ENCODE peak calls at places on chromosomes 13 and 19, in four cellular contexts. P is A549; E is AG04450; O is CD8-positive, alpha-beta memory T cell. N is an unnamed sample.

GRCh38 chr19:37935341-37935740 is 28.3 kb downstream of the SIPA1L3 start:
- DNase-seq in P (no peak), E (no peak), O (no peak), N (no peak)

GRCh38 chr19:28377077-28377476 is 835.9 kb downstream of the UQCRFS1 start:
- DNase-seq in P (no peak), E (no peak), O (no peak), N (no peak)

GRCh38 chr19:18742838-18743237 is 48.3 kb downstream of the COMP start:
- DNase-seq in P (no peak), E (no peak), O (no peak), N (no peak)

GRCh38 chr13:106533940-106534843 is 1.3 kb downstream of the EFNB2 start:
- DNase-seq in P (no peak), E (peak; percentile 13), O (peak; percentile 3), N (no peak)

GRCh38 chr19:6632002-6632621 is 37.8 kb downstream of the TNFSF14 start:
- DNase-seq in P (peak; percentile 79), E (no peak), O (peak; percentile 77), N (no peak)

GRCh38 chr19:14271830-14272229 is 65.9 kb upstream of the ADGRL1 start:
- DNase-seq in P (no peak), E (no peak), O (no peak), N (no peak)

GRCh38 chr19:44689290-44690130 is 9.4 kb upstream of the CEACAM16 start:
- DNase-seq in P (peak; percentile 95), E (peak; percentile 34), O (peak; percentile 66), N (no peak)

GRCh38 chr13:58960909-58961308 is 1202.8 kb downstream of the DIAPH3 start:
- DNase-seq in P (peak; percentile 5), E (no peak), O (no peak), N (no peak)

GRCh38 chr13:47426126-47426849 is 529.4 kb upstream of the HTR2A start:
- DNase-seq in P (no peak), E (no peak), O (no peak), N (peak; percentile 64)

GRCh38 chr19:8423821-8424223 is 10.7 kb downstream of the MARCHF2 start:
- DNase-seq in P (peak; percentile 93), E (peak; percentile 85), O (no peak), N (peak; percentile 65)

GRCh38 chr13:41411536-41411935 is 45.8 kb upstream of the RGCC start:
- DNase-seq in P (peak; percentile 29), E (peak; percentile 16), O (no peak), N (peak; percentile 10)

GRCh38 chr13:75417006-75417384 is 65.0 kb downstream of the TBC1D4 start:
- DNase-seq in P (no peak), E (no peak), O (no peak), N (no peak)

GRCh38 chr13:25846227-25846984 is 205.4 kb downstream of the SHISA2 start:
- DNase-seq in P (no peak), E (no peak), O (no peak), N (no peak)

GRCh38 chr13:45086484-45086883 is 33.8 kb upstream of the GTF2F2 start:
- DNase-seq in P (no peak), E (no peak), O (no peak), N (peak; percentile 66)

GRCh38 chr13:31835932-31836331 is 96.6 kb downstream of the RXFP2 start:
- DNase-seq in P (no peak), E (peak; percentile 6), O (no peak), N (no peak)

GRCh38 chr13:90510319-90510718 is 837.2 kb upstream of the MIR17HG start:
- DNase-seq in P (no peak), E (no peak), O (no peak), N (no peak)

GRCh38 chr19:4374451-4375163 is 25.7 kb downstream of the SH3GL1 start:
- DNase-seq in P (peak; percentile 85), E (no peak), O (no peak), N (no peak)

GRCh38 chr19:45250832-45251451 is at the start of gene MARK4:
- DNase-seq in P (peak; percentile 36), E (no peak), O (peak; percentile 51), N (no peak)

GRCh38 chr13:27053902-27054595 is 117.6 kb downstream of the USP12 start:
- DNase-seq in P (peak; percentile 29), E (peak; percentile 43), O (no peak), N (peak; percentile 47)

GRCh38 chr13:59345316-59345715 is 818.4 kb downstream of the DIAPH3 start:
- DNase-seq in P (no peak), E (no peak), O (no peak), N (no peak)

GRCh38 chr13:105774739-105775460 is 760.6 kb downstream of the EFNB2 start:
- DNase-seq in P (peak; percentile 58), E (no peak), O (no peak), N (no peak)

GRCh38 chr19:46081928-46082727 is 41.3 kb upstream of the IGFL4 start:
- DNase-seq in P (peak; percentile 75), E (no peak), O (no peak), N (no peak)

GRCh38 chr19:30842926-30843325 is 470.7 kb downstream of the ZNF536 start:
- DNase-seq in P (no peak), E (no peak), O (no peak), N (no peak)

GRCh38 chr13:30333601-30334000 is 26.2 kb upstream of the KATNAL1 start:
- DNase-seq in P (no peak), E (no peak), O (no peak), N (no peak)

GRCh38 chr13:39419866-39420265 is 183.1 kb downstream of the LHFPL6 start:
- DNase-seq in P (no peak), E (no peak), O (no peak), N (no peak)

GRCh38 chr13:53160211-53160610 is 131.6 kb downstream of the OLFM4 start:
- DNase-seq in P (no peak), E (no peak), O (no peak), N (no peak)

GRCh38 chr19:2722541-2723344 is 1.6 kb upstream of the DIRAS1 start:
- DNase-seq in P (peak; percentile 58), E (no peak), O (no peak), N (no peak)

GRCh38 chr13:42036711-42037110 is 11.7 kb upstream of the DGKH start:
- DNase-seq in P (no peak), E (no peak), O (no peak), N (no peak)

GRCh38 chr13:75312884-75313520 is 169.0 kb downstream of the TBC1D4 start:
- DNase-seq in P (no peak), E (no peak), O (no peak), N (no peak)

GRCh38 chr13:33727356-33728083 is 90.4 kb upstream of the RFC3 start:
- DNase-seq in P (no peak), E (no peak), O (no peak), N (no peak)

GRCh38 chr13:26529441-26529840 is 28.0 kb upstream of the WASF3 start:
- DNase-seq in P (peak; percentile 3), E (peak; percentile 26), O (no peak), N (peak; percentile 1)

GRCh38 chr13:40026174-40026585 is 370.7 kb downstream of the COG6 start:
- DNase-seq in P (no peak), E (no peak), O (no peak), N (no peak)

GRCh38 chr13:24860775-24861174 is 96.8 kb downstream of the RNF17 start:
- DNase-seq in P (no peak), E (no peak), O (no peak), N (no peak)

GRCh38 chr13:27283906-27284523 is 13.4 kb downstream of the RASL11A start:
- DNase-seq in P (peak; percentile 46), E (no peak), O (no peak), N (no peak)

GRCh38 chr13:50128406-50129048 is 113.3 kb downstream of the KCNRG start:
- DNase-seq in P (no peak), E (no peak), O (no peak), N (no peak)

DNA sequence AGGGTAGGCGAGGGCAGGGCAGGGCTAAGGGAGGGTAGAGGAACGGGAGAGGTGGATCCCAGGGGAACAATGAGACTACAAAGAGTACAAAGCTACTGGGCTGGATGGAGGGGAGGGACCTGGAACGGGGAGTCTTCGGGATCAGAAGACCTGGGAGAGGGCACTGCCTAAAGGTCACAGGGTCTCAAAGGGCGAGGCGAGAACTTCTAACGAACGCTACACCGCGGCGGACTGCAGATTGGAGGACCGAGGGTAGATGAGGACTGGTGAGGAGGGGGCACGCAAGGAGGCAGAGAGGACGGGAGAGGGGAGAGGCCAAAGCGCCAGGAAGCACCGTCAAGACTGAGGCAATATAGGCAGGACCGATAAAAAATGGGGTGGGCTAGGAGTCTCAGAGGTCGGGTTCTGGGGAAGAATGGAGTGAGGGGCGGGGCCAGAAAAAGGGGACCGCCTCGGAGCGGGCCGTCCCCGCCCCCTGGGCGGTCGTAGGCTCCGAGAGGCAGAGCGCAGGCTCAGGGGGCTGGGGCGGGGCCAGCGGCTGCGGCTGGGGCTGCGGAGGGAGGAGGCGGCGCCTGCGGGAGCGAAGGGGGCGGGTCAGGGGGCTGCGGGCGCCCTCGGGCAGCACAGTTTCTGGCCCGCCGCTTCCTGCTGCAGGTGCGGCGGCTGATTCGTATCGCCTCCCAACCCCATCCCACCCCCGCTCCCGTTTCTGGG is 1.3 kb upstream of the KCNC3 start:
- DNase-seq in P (peak; percentile 87), E (no peak), O (peak; percentile 72), N (no peak)
- H3K4me3 ChIP-seq in P (peak overlapping the region; percentile 60), E (no peak overlapping the region), O (peak overlapping the region; percentile 58), N (no peak overlapping the region)

GRCh38 chr13:110911880-110912279 is 3.0 kb downstream of the ANKRD10 start:
- DNase-seq in P (no peak), E (no peak), O (no peak), N (no peak)
- H3K4me3 ChIP-seq in P (no peak overlapping the region), E (peak overlapping the region; percentile 99), O (no peak overlapping the region), N (no peak overlapping the region)

DNA sequence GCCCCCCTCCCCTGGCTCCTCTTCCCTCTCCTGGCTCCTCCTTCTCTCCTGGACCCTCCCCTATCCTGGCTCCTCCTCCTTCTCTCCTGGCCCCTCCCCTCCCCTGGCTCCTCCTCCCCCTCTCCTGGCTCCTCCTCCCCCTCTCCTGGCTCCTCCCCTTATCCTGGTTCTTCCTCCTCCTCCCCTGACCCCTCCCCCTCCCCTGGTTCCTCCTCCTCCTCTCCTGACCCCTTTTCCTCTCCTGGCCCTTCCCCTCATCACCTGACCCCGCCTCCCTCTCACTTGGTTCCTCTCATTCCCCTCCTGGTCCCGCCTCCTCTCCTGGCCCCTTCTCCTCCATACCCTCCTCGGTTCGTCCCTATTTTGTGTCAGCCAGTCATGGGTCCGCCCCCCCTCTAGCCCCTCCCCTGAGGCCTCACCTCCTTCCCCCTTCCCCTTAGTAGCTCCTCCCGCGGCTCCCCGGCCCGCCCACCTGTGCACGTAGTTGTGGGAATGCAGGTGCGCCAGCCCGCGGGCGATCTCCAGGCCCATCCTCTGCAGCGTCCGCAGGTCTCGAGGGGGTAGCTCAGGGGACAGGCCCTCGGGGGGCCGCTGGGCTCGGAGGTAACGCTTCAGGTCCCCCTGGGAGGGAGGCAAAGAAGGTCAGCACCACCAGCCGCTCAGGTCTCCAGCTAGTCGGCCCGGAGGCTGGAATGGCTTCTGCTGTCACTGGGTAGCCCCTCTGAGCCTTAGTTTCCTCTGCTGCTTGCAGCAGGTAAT is 9.5 kb downstream of the LMTK3 start:
- DNase-seq in P (peak; percentile 99), E (no peak), O (peak; percentile 72), N (no peak)
- H3K4me3 ChIP-seq in P (peak overlapping the region; percentile 45), E (no peak overlapping the region), O (peak overlapping the region; percentile 34), N (no peak overlapping the region)

GRCh38 chr13:28819748-28820098 is 416 bp upstream of the MTUS2 start:
- DNase-seq in P (peak; percentile 41), E (no peak), O (peak; percentile 6), N (no peak)
- H3K4me3 ChIP-seq in P (peak overlapping the region; percentile 54), E (peak overlapping the region; percentile 20), O (no peak overlapping the region), N (no peak overlapping the region)

GRCh38 chr19:10106100-10106936 is at the start of gene PPAN:
- DNase-seq in P (peak; percentile 97), E (peak; percentile 95), O (peak; percentile 96), N (peak; percentile 83)
- H3K4me3 ChIP-seq in P (peak within 1 kb of the TSS; percentile 97), E (peak within 1 kb of the TSS; percentile 90), O (peak within 1 kb of the TSS; percentile 63), N (peak within 1 kb of the TSS; percentile 86)